ENCODE peak calls at places on chromosome 20, in nine cellular contexts. T is cardiac muscle cell, P is astrocyte, M is transverse colon, E is right cardiac atrium, R is foreskin fibroblast, V is lung, U is brain microvascular endothelial cell, D is mucosa of descending colon. H is an unnamed sample.

GRCh38 chr20:38084425-38084951 is 50.9 kb downstream of the RPRD1B start:
- DNase-seq in D (no peak), T (peak), E (no peak), V (no peak), M (no peak), P (peak), R (peak), U (peak), H (no peak)

GRCh38 chr20:49103647-49104364 is 57.7 kb downstream of the CSE1L start:
- DNase-seq in E (no peak), P (no peak), V (no peak), D (no peak), M (no peak), T (no peak), U (no peak), R (no peak), H (no peak)

GRCh38 chr20:57434390-57434700 is 43.1 kb downstream of the RBM38 start:
- DNase-seq in T (no peak), D (peak), E (peak), R (no peak), P (no peak), M (no peak), U (no peak), V (no peak), H (no peak)

GRCh38 chr20:16708590-16708989 is 21.2 kb upstream of the SNRPB2 start:
- DNase-seq in P (no peak), U (no peak), T (no peak), E (no peak), D (no peak), R (no peak), M (no peak), V (no peak), H (no peak)

GRCh38 chr20:8654486-8654885 is 414.4 kb upstream of the PLCB4 start:
- DNase-seq in D (no peak), P (no peak), V (no peak), M (no peak), E (no peak), U (no peak), T (no peak), R (no peak), H (no peak)

GRCh38 chr20:61025536-61025935 is 226.5 kb upstream of the CDH4 start:
- DNase-seq in R (no peak), P (no peak), D (no peak), M (no peak), E (no peak), U (no peak), T (no peak), V (no peak), H (no peak)

GRCh38 chr20:17281478-17281877 is 54.6 kb downstream of the PCSK2 start:
- DNase-seq in P (no peak), R (no peak), D (peak), E (no peak), T (peak), U (no peak), M (no peak), V (peak), H (no peak)

GRCh38 chr20:63501818-63502670 is 3.2 kb upstream of the EEF1A2 start:
- DNase-seq in M (no peak), E (peak), R (no peak), U (no peak), V (no peak), P (no peak), T (peak), D (no peak), H (peak)

GRCh38 chr20:62968378-62969178 is 16.1 kb downstream of the SLC17A9 start:
- DNase-seq in T (no peak), V (no peak), E (no peak), R (no peak), D (no peak), P (no peak), U (no peak), M (no peak), H (no peak)

GRCh38 chr20:18677126-18677525 is 89.3 kb downstream of the DTD1 start:
- DNase-seq in V (no peak), M (no peak), R (no peak), P (no peak), D (no peak), U (no peak), E (no peak), T (no peak), H (no peak)

GRCh38 chr20:61900376-61901293 is 165.0 kb downstream of the TAF4 start:
- DNase-seq in R (no peak), E (peak), V (no peak), U (no peak), M (no peak), D (no peak), T (no peak), P (no peak), H (no peak)

GRCh38 chr20:63128956-63129355 is 87.0 kb downstream of the YTHDF1 start:
- DNase-seq in E (peak), M (no peak), R (no peak), P (no peak), U (no peak), V (no peak), T (no peak), D (no peak), H (no peak)

GRCh38 chr20:9203081-9203447 is 134.2 kb downstream of the PLCB4 start:
- DNase-seq in E (no peak), M (no peak), V (no peak), U (no peak), D (no peak), P (no peak), R (peak), T (no peak), H (no peak)

GRCh38 chr20:56945057-56945456 is 316.0 kb downstream of the TFAP2C start:
- DNase-seq in V (no peak), D (no peak), T (no peak), E (no peak), P (no peak), U (no peak), M (no peak), R (no peak), H (no peak)

GRCh38 chr20:12152996-12153395 is 235.3 kb downstream of the BTBD3 start:
- DNase-seq in D (no peak), R (peak), V (no peak), U (no peak), T (no peak), P (peak), E (no peak), M (no peak), H (no peak)

GRCh38 chr20:3803289-3803688 is 7.2 kb downstream of the CDC25B start:
- DNase-seq in U (no peak), D (no peak), M (no peak), V (no peak), P (no peak), R (no peak), E (no peak), T (no peak), H (no peak)

GRCh38 chr20:25407311-25408169 is at the start of gene GINS1:
- DNase-seq in E (peak), R (peak), D (peak), M (peak), P (peak), T (peak), U (peak), V (peak), H (peak)

GRCh38 chr20:642398-643174 is 10.4 kb downstream of the SRXN1 start:
- DNase-seq in R (no peak), M (no peak), V (no peak), T (no peak), E (peak), U (no peak), D (no peak), P (no peak), H (peak)
- H3K4me3 ChIP-seq in R (peak), M (no peak), V (no peak), T (no peak), E (peak), U (no peak), D (no peak), P (no peak), H (peak)

GRCh38 chr20:46899619-46900018 is 5.0 kb downstream of the EYA2 start:
- DNase-seq in P (no peak), R (no peak), E (peak), M (no peak), D (no peak), T (peak), U (no peak), V (no peak), H (peak)
- H3K4me3 ChIP-seq in P (no peak), R (no peak), E (no peak), M (no peak), D (no peak), T (no peak), U (no peak), V (no peak), H (no peak)

GRCh38 chr20:1184638-1185315 is at the start of gene TMEM74B:
- DNase-seq in V (no peak), R (no peak), P (no peak), E (peak), D (no peak), U (no peak), M (no peak), T (no peak), H (no peak)
- H3K4me3 ChIP-seq in V (peak), R (peak), P (no peak), E (peak), D (no peak), U (peak), M (peak), T (peak), H (peak)

DNA sequence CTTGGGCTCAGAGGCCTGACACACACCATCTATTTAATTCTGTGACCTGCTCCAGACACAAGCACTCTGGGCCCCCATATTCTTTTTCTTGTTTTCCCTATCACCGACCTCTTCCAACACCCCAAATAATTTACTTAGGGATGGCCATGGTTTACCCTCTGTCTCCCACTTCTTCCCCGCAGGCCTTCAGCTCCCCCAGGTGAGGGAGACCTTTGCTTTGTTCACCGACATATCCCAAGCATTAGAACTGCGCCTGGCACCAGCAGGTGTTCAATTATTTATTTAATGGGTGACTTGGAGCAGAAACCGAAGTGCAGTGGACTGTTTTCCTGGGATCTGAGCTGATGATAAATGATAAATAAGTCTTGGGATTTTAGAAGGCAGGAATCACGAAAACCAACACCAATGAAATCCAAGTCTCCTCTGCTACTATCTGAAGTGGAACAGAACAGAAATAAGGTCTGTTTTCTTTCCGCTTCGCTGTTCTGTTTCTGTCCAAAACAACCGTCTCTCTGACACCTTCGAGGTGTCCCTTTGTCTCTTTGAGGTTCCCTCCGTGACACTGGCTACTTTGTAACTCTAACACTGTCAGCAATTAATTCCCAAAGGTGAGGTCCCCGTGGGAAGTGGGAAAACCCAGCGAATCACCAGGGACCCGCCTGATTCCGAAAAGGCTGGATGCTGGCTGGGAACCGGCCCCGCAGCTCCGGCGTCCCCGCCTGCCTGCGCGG is 1.1 kb upstream of the RIN2 start:
- DNase-seq in T (no peak), P (no peak), E (no peak), D (no peak), R (no peak), M (no peak), U (no peak), V (no peak), H (no peak)
- H3K4me3 ChIP-seq in T (peak), P (peak), E (peak), D (peak), R (peak), M (peak), U (peak), V (peak), H (peak)

GRCh38 chr20:23135449-23136447 is 49.6 kb upstream of the CD93 start:
- DNase-seq in R (no peak), M (no peak), D (no peak), T (no peak), V (no peak), E (peak), P (no peak), U (no peak), H (no peak)

GRCh38 chr20:23132293-23132929 is 46.3 kb upstream of the CD93 start:
- DNase-seq in V (no peak), E (peak), U (no peak), D (no peak), R (no peak), M (no peak), P (no peak), T (no peak), H (no peak)

GRCh38 chr20:23132930-23133559 is 46.9 kb upstream of the CD93 start:
- DNase-seq in R (no peak), M (no peak), V (no peak), D (no peak), P (no peak), U (no peak), E (peak), T (no peak), H (peak)

GRCh38 chr20:23131766-23132165 is 45.6 kb upstream of the CD93 start:
- DNase-seq in D (no peak), T (no peak), V (no peak), U (no peak), M (no peak), R (no peak), E (no peak), P (peak), H (no peak)

DNA sequence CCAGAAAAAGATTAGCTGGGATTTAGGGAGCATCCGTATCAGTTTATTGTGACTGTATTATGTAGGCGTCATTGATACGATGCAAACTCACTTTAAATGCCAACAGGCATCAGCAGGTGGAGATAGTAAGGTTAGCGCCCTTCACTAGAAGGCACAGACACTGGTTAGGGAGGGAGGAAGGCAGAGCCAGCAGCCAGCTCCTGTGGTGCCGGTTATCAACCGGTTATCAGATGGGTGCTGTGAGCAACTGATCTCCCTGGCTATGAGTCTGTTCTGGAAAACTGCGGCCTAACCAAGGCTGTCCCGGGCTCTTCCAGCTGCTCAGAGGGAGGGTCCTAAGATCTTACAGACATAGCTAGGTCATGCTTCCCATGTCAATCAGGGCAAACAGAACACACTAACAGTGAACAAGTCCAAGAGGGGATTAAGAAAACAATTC is 47.5 kb upstream of the CD93 start:
- DNase-seq in V (no peak), P (no peak), E (no peak), T (no peak), D (no peak), U (no peak), R (no peak), M (no peak), H (no peak)
- H3K4me3 ChIP-seq in V (no peak), P (no peak), E (no peak), T (no peak), D (no peak), U (no peak), R (no peak), M (no peak), H (no peak)

DNA sequence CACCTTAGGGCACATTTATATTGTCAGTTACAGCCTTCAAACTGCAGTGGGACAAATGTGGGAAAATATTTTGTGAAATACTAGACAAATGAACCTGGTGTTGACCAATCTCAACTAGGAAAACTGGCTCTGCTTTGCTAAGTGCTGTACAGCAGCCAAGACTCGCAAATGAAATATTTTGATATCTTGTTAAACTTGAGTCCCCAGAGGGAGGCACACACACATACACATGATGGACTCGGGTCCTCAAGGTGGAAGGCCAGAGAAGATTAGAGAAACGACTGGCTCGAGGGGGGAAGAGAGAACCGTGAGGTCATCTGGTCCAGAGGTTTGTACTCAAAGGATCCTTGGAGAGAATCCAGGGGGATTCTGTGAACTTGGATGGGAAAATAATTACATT is 67.3 kb upstream of the JAG1 start:
- DNase-seq in E (no peak), T (no peak), V (no peak), M (no peak), U (no peak), D (no peak), R (no peak), P (no peak), H (no peak)
- H3K4me3 ChIP-seq in E (no peak), T (no peak), V (no peak), M (no peak), U (no peak), D (no peak), R (no peak), P (no peak), H (no peak)

DNA sequence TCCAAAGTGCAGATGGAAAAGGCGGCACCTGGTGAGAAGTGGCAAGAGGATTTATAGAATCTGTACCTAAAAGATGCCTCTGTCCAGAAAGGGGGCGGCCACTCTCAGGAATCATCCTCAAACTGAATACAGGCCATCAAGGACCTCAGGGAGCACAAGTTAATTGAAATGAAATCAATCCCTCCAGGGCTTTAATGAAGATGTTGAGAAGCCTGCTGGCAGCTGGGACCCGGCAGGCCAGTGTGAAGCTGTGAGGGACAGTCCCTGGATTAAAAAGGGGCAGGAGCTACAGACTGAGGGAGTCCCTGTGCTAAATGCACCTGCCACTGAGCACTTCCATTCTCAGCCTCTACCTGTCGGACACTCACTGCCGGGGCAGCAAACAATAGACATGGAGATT is 107.7 kb upstream of the GGTLC1 start:
- DNase-seq in P (no peak), M (no peak), R (no peak), D (no peak), E (no peak), T (no peak), V (no peak), U (no peak), H (no peak)
- H3K4me3 ChIP-seq in P (no peak), M (no peak), R (no peak), D (no peak), E (no peak), T (no peak), V (no peak), U (no peak), H (no peak)